ENCODE peak calls at places on chromosome 18, in seven cellular contexts. Y is sigmoid colon, E is endothelial cell, X is WERI-Rb-1, J is IMR-90, G is lower lobe of right lung, M is spleen. F is an unnamed sample.

GRCh38 chr18:53629356-53629755 is 595.1 kb downstream of the MBD2 start:
- DNase-seq in Y (no peak), E (no peak), X (no peak), J (no peak), G (no peak), M (no peak), F (no peak)

GRCh38 chr18:79876497-79876896 is 75.0 kb downstream of the SLC66A2 start:
- DNase-seq in Y (no peak), E (no peak), X (peak; percentile 8), J (no peak), G (no peak), M (peak; percentile 58), F (no peak)

GRCh38 chr18:65811307-65811706 is 60.5 kb downstream of the CDH7 start:
- DNase-seq in Y (no peak), E (no peak), X (no peak), J (no peak), G (no peak), M (no peak), F (no peak)

GRCh38 chr18:63148449-63149199 is 170.9 kb downstream of the BCL2 start:
- DNase-seq in Y (peak; percentile 79), E (no peak), X (no peak), J (peak; percentile 14), G (no peak), M (no peak), F (no peak)

GRCh38 chr18:61635901-61636528 is 256.8 kb downstream of the RNF152 start:
- DNase-seq in Y (peak; percentile 68), E (peak; percentile 55), X (peak; percentile 97), J (peak; percentile 63), G (peak; percentile 49), M (no peak), F (peak; percentile 41)

GRCh38 chr18:10524507-10525425 is 1.1 kb upstream of the NAPG start:
- DNase-seq in Y (peak; percentile 80), E (no peak), X (no peak), J (peak; percentile 50), G (no peak), M (no peak), F (no peak)

GRCh38 chr18:58451972-58452334 is 176.9 kb downstream of the ALPK2 start:
- DNase-seq in Y (no peak), E (no peak), X (no peak), J (no peak), G (no peak), M (no peak), F (no peak)

GRCh38 chr18:79496237-79496977 is 100.7 kb downstream of the NFATC1 start:
- DNase-seq in Y (peak; percentile 75), E (no peak), X (no peak), J (no peak), G (peak; percentile 40), M (peak; percentile 81), F (no peak)

GRCh38 chr18:26780520-26781325 is 84.8 kb downstream of the AQP4 start:
- DNase-seq in Y (no peak), E (no peak), X (no peak), J (no peak), G (no peak), M (no peak), F (no peak)

GRCh38 chr18:62607708-62608428 is 85.0 kb downstream of the ZCCHC2 start:
- DNase-seq in Y (no peak), E (no peak), X (no peak), J (no peak), G (no peak), M (no peak), F (no peak)

GRCh38 chr18:60064271-60064670 is 164.5 kb downstream of the PMAIP1 start:
- DNase-seq in Y (no peak), E (no peak), X (no peak), J (peak; percentile 31), G (no peak), M (no peak), F (peak; percentile 53)

GRCh38 chr18:56286775-56287174 is 351.6 kb downstream of the TXNL1 start:
- DNase-seq in Y (no peak), E (no peak), X (no peak), J (peak; percentile 87), G (no peak), M (no peak), F (peak; percentile 50)

GRCh38 chr18:60246606-60247005 is 126.0 kb downstream of the MC4R start:
- DNase-seq in Y (no peak), E (no peak), X (no peak), J (no peak), G (no peak), M (no peak), F (no peak)

GRCh38 chr18:49459404-49460171 is 857 bp downstream of the DYM start:
- DNase-seq in Y (no peak), E (no peak), X (peak; percentile 30), J (peak; percentile 12), G (no peak), M (no peak), F (peak; percentile 9)

GRCh38 chr18:76476665-76477561 is 18.1 kb downstream of the ZNF516 start:
- DNase-seq in Y (no peak), E (no peak), X (no peak), J (peak; percentile 97), G (no peak), M (no peak), F (peak; percentile 96)

GRCh38 chr18:79664525-79665125 is 15.0 kb upstream of the CTDP1 start:
- DNase-seq in Y (no peak), E (no peak), X (no peak), J (peak; percentile 85), G (no peak), M (no peak), F (peak; percentile 84)

GRCh38 chr18:61596296-61596695 is 263.1 kb downstream of the CDH20 start:
- DNase-seq in Y (no peak), E (no peak), X (no peak), J (peak; percentile 45), G (no peak), M (no peak), F (no peak)

GRCh38 chr18:55589625-55590291 is 1.8 kb upstream of the TCF4 start:
- DNase-seq in Y (peak; percentile 98), E (peak; percentile 94), X (peak; percentile 99), J (peak; percentile 96), G (peak; percentile 98), M (peak; percentile 98), F (peak; percentile 96)

GRCh38 chr18:48540329-48541025 is 1.6 kb downstream of the CTIF start:
- DNase-seq in Y (peak; percentile 86), E (peak; percentile 68), X (peak; percentile 81), J (peak; percentile 58), G (peak; percentile 83), M (peak; percentile 89), F (peak; percentile 53)

GRCh38 chr18:23812566-23813440 is 123.5 kb downstream of the LAMA3 start:
- DNase-seq in Y (no peak), E (no peak), X (no peak), J (peak; percentile 19), G (no peak), M (no peak), F (no peak)

GRCh38 chr18:74963820-74964446 is 245.0 kb downstream of the PTGR3 start:
- DNase-seq in Y (no peak), E (peak; percentile 38), X (peak; percentile 60), J (peak; percentile 56), G (peak; percentile 59), M (no peak), F (peak; percentile 33)
- TF ChIP-seq CTCF in Y (no peak), E (peak; percentile 29), X (peak; percentile 63), J (peak; percentile 51), G (peak; percentile 45), M (no peak), F (peak; percentile 76)

DNA sequence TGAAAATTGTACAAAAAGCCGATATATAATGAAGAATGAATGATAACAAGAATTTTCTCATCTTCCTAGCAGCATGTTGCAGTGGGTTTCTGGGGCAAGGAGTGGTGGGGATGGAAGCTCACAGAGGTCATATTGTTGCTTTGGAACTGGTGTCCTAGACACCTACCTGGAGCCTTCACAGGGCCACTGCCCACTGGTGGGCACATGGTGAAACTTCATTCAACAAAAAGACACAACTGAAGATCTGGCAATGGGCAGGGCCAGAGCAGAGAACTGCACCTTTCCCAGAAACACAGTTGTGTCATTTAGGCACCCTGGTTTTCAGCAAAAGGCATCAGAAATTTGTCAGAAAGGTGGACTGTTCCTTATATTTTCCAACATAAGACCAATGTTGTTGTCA is 115.3 kb downstream of the FHOD3 start:
- DNase-seq in Y (no peak), E (peak; percentile 42), X (peak; percentile 62), J (no peak), G (no peak), M (no peak), F (peak; percentile 26)
- TF ChIP-seq CTCF in Y (no peak), E (peak; percentile 71), X (peak; percentile 84), J (peak; percentile 32), G (no peak), M (no peak), F (peak; percentile 80)

GRCh38 chr18:70998490-70998889 is 709.6 kb downstream of the SOCS6 start:
- DNase-seq in Y (no peak), E (no peak), X (no peak), J (no peak), G (no peak), M (no peak), F (no peak)
- TF ChIP-seq CTCF in Y (no peak), E (no peak), X (peak; percentile 38), J (peak; percentile 9), G (no peak), M (no peak), F (no peak)

GRCh38 chr18:42458226-42458625 is 503.2 kb downstream of the PIK3C3 start:
- DNase-seq in Y (no peak), E (no peak), X (no peak), J (no peak), G (no peak), M (no peak), F (no peak)
- TF ChIP-seq CTCF in Y (no peak), E (no peak), X (no peak), J (no peak), G (no peak), M (no peak), F (no peak)

DNA sequence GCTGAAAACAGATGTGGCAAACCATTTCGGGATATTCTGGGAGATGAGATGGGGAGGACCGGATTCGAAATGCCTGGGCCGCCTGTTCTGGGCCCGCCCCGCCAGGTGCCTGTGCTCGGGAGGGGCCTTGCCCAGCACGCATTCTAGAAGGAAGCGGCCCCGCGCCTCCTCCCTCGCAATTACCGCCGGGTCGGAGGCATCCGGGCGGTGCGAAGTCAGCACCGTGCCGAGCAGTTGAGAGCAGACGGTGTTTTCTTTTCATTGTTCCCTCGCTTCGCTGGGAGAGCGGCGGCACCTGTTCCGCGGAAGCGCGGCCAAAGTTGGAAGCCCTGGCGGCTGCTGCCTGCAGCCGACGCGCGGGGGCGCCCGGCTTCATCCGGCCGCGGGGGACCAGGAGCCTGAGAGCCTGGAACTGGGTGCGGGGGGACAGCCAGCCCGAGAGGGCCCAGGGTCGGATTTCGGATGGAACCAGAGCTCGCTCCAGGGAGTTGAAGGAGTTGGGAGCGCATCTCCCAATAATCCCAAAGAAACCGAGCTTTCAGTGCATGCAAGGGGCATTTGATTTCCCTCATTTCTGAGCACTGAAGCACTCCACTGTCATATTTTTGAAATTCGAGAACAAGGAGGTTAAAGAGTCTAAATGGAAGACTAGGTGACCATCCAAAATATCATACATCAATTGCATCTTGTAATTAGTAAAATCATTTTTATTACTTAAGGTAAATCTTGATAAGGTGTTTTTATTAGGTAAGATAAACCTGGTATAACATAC is 241.8 kb upstream of the RAB12 start:
- DNase-seq in Y (no peak), E (peak; percentile 79), X (peak; percentile 54), J (no peak), G (peak; percentile 62), M (peak; percentile 81), F (no peak)
- TF ChIP-seq CTCF in Y (no peak), E (peak; percentile 52), X (peak; percentile 61), J (peak; percentile 35), G (peak; percentile 64), M (no peak), F (peak; percentile 70)